ENCODE peak calls at places on chromosomes 12 and 14, in five cellular contexts. N is psoas muscle, H is fibroblast of pulmonary artery, G is brain microvascular endothelial cell, K is astrocyte of the cerebellum. V is an unnamed sample.

GRCh38 chr14:77868552-77869300 is 68.8 kb downstream of the ADCK1 start:
- DNase-seq in N (no peak), H (no peak), K (no peak), G (no peak), V (peak; percentile 82)

GRCh38 chr14:24241829-24242443 is 487 bp downstream of the TINF2 start:
- DNase-seq in H (peak; percentile 89), G (peak; percentile 86), K (peak; percentile 75), N (peak; percentile 94), V (peak; percentile 96)

GRCh38 chr14:100271247-100271939 is 32.4 kb downstream of the YY1 start:
- DNase-seq in G (no peak), N (no peak), H (peak; percentile 40), K (peak; percentile 11), V (no peak)

GRCh38 chr12:114904254-114905003 is 220.5 kb upstream of the TBX3 start:
- DNase-seq in K (no peak), N (no peak), H (peak; percentile 59), G (peak; percentile 16), V (no peak)

GRCh38 chr12:108611884-108612415 is 14.1 kb upstream of the TMEM119 start:
- DNase-seq in N (no peak), H (peak; percentile 56), K (peak; percentile 76), G (peak; percentile 71), V (peak; percentile 51)

GRCh38 chr12:59646636-59647035 is 50.8 kb downstream of the SLC16A7 start:
- DNase-seq in G (no peak), N (no peak), H (no peak), K (no peak), V (no peak)

GRCh38 chr12:19402743-19403400 is 36.4 kb upstream of the AEBP2 start:
- DNase-seq in G (peak; percentile 15), K (no peak), N (peak; percentile 25), H (peak; percentile 73), V (peak; percentile 97)

GRCh38 chr12:49515266-49515665 is 23.6 kb upstream of the KCNH3 start:
- DNase-seq in K (peak; percentile 73), G (peak; percentile 79), N (no peak), H (peak; percentile 81), V (peak; percentile 30)

GRCh38 chr12:71865166-71865713 is 25.7 kb downstream of the TBC1D15 start:
- DNase-seq in K (peak; percentile 76), N (peak; percentile 17), H (peak; percentile 80), G (peak; percentile 92), V (peak; percentile 29)

GRCh38 chr12:8887285-8887715 is 27.0 kb upstream of the PHC1 start:
- DNase-seq in G (no peak), H (peak; percentile 39), K (no peak), N (no peak), V (no peak)

GRCh38 chr14:98470663-98471062 is 801.3 kb downstream of the BCL11B start:
- DNase-seq in K (no peak), N (no peak), G (no peak), H (no peak), V (no peak)

GRCh38 chr14:40757376-40757775 is 849.3 kb upstream of the LRFN5 start:
- DNase-seq in H (no peak), G (no peak), N (no peak), K (no peak), V (no peak)

GRCh38 chr14:23404331-23404900 is 3.7 kb downstream of the MYH6 start:
- DNase-seq in K (no peak), N (no peak), G (no peak), H (no peak), V (no peak)

GRCh38 chr14:31229638-31230229 is 22.1 kb upstream of the HECTD1 start:
- DNase-seq in K (peak; percentile 81), G (peak; percentile 93), N (peak; percentile 56), H (peak; percentile 99), V (peak; percentile 27)

GRCh38 chr12:24561411-24561871 is 387.5 kb downstream of the BCAT1 start:
- DNase-seq in K (no peak), H (peak; percentile 24), G (peak; percentile 10), N (no peak), V (peak; percentile 13)

GRCh38 chr14:61537567-61538463 is 157.5 kb upstream of the HIF1A start:
- DNase-seq in N (no peak), K (peak; percentile 73), H (peak; percentile 95), G (peak; percentile 57), V (no peak)

GRCh38 chr12:125105600-125105999 is 40.4 kb downstream of the AACS start:
- DNase-seq in K (no peak), N (no peak), G (no peak), H (no peak), V (no peak)
- H3K4me3 ChIP-seq in K (no peak overlapping the region), N (no peak overlapping the region), G (no peak overlapping the region), H (no peak overlapping the region), V (no peak overlapping the region)

DNA sequence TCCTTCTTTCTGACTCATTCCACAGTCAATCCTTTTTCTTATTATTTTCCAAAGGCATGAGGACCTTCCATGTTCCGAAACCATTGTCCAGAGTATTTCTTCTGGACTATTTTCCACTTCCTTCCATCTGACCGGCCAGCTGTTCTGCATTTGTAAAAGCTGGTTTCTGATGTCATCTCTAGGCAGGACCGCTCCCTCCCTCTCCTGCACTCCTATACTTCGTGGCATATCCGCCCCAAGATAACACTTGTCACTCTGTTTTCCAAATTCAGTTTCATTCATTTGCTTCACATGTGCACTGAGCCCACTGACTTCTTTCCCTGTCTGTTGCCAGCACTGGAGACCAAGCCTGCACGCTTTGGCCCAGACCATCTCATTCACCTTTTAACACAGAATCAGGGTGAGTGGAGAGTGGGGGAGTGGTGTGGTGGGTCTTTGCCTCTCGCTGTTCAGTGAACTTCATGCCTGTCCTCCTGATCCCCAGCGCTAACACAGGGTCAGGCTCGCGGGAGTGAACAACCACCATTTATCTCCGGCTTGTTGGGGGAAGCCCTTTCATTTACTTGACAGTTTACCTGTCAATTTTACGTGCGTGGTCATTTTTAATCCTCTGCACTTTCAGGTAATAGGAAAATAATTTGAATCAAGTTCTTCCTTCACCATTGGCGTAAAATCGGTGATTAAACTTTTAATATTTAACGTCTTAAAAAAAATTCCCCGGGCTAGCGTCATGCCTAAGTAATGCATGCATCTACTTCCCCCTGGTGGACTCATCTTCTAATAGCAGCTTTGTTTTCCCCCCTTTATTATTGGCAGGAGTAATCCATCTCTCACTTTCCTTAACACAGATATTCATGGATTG is 52.5 kb downstream of the C12orf75 start:
- DNase-seq in N (no peak), K (peak; percentile 59), G (peak; percentile 63), H (peak; percentile 86), V (peak; percentile 42)
- H3K4me3 ChIP-seq in N (peak overlapping the region; percentile 49), K (peak overlapping the region; percentile 27), G (peak overlapping the region; percentile 49), H (peak overlapping the region; percentile 49), V (peak overlapping the region; percentile 51)

DNA sequence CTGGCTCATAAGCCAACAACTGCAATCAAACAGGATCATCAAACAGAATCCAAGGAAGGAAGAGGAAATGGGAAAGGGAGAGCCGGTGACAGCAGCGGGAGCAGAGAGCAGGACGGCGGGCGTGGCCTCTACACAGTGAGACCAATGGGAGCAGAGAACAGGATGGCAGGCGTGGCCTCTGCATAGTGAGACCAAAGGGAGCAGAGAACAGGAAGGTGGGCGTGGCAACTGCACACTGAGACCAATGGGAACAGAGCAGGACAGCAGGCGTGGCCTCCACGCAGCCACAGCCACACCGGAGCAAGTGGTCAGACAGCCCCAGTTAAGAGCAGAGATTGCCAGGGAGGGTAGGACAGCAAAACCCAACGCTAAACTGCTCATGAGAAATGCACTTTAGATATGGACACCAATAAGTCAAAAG is 16.4 kb downstream of the LRCOL1 start:
- DNase-seq in K (peak; percentile 60), N (peak; percentile 89), G (peak; percentile 96), H (peak; percentile 86), V (peak; percentile 76)
- H3K4me3 ChIP-seq in K (no peak overlapping the region), N (peak overlapping the region; percentile 35), G (no peak overlapping the region), H (no peak overlapping the region), V (no peak overlapping the region)

DNA sequence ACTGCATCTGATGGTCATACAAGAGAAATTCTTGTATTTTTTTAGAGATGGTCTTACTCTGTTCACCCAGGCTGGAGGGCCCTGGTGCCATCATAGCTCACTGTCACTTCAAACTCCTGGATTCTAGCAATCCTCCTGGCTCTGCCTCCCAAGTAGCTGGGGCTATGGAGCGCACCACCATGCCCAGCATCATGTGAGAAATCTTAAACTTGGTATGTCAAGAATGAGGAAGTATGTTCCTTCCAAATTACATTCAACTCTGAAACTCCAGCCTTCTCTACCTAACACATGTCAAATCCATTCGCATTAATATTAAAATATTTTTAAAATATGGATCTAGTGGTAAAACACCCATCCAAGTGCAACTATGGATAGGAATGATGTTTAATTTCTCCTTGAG is 27.5 kb upstream of the CDKN3 start:
- DNase-seq in N (no peak), G (no peak), H (no peak), K (no peak), V (no peak)
- H3K4me3 ChIP-seq in N (no peak overlapping the region), G (no peak overlapping the region), H (no peak overlapping the region), K (no peak overlapping the region), V (no peak overlapping the region)

GRCh38 chr12:120980800-120981368 is 2.5 kb downstream of the HNF1A start:
- DNase-seq in K (no peak), G (no peak), H (no peak), N (no peak), V (no peak)
- H3K4me3 ChIP-seq in K (no peak overlapping the region), G (no peak overlapping the region), H (no peak overlapping the region), N (no peak overlapping the region), V (no peak overlapping the region)